ENCODE peak calls at places on chromosomes 5 and 9, in six cellular contexts. One of them, this sample, is unnamed.

GRCh38 chr9:34997375-34997774 is 7.8 kb downstream of the DNAJB5 start:
- DNase-seq in A549: no peak
- DNase-seq in heart left ventricle: no peak
- DNase-seq in left ventricle myocardium inferior: no peak
- DNase-seq in effector memory CD4-positive, alpha-beta T cell: no peak
- DNase-seq in hepatocyte: no peak
- DNase-seq in this sample: no peak

GRCh38 chr5:83917261-83917908 is 196.7 kb upstream of the HAPLN1 start:
- DNase-seq in A549: no peak
- DNase-seq in heart left ventricle: no peak
- DNase-seq in left ventricle myocardium inferior: no peak
- DNase-seq in effector memory CD4-positive, alpha-beta T cell: no peak
- DNase-seq in hepatocyte: peak; percentile 13
- DNase-seq in this sample: no peak

GRCh38 chr5:74543162-74543995 is 97.1 kb downstream of the ENC1 start:
- DNase-seq in A549: peak; percentile 82
- DNase-seq in heart left ventricle: no peak
- DNase-seq in left ventricle myocardium inferior: no peak
- DNase-seq in effector memory CD4-positive, alpha-beta T cell: no peak
- DNase-seq in hepatocyte: peak; percentile 67
- DNase-seq in this sample: no peak

GRCh38 chr5:159975462-159976019 is 33.4 kb upstream of the TTC1 start:
- DNase-seq in A549: peak; percentile 52
- DNase-seq in heart left ventricle: peak; percentile 32
- DNase-seq in left ventricle myocardium inferior: no peak
- DNase-seq in effector memory CD4-positive, alpha-beta T cell: no peak
- DNase-seq in hepatocyte: peak; percentile 19
- DNase-seq in this sample: no peak

GRCh38 chr9:131237931-131238401 is 38.3 kb downstream of the FAM78A start:
- DNase-seq in A549: no peak
- DNase-seq in heart left ventricle: peak; percentile 76
- DNase-seq in left ventricle myocardium inferior: peak; percentile 72
- DNase-seq in effector memory CD4-positive, alpha-beta T cell: peak; percentile 61
- DNase-seq in hepatocyte: peak; percentile 71
- DNase-seq in this sample: no peak

GRCh38 chr5:119059740-119060255 is 11.1 kb upstream of the DMXL1 start:
- DNase-seq in A549: no peak
- DNase-seq in heart left ventricle: no peak
- DNase-seq in left ventricle myocardium inferior: no peak
- DNase-seq in effector memory CD4-positive, alpha-beta T cell: no peak
- DNase-seq in hepatocyte: no peak
- DNase-seq in this sample: no peak

GRCh38 chr5:119402555-119402954 is 46.7 kb downstream of the TNFAIP8 start:
- DNase-seq in A549: no peak
- DNase-seq in heart left ventricle: no peak
- DNase-seq in left ventricle myocardium inferior: no peak
- DNase-seq in effector memory CD4-positive, alpha-beta T cell: no peak
- DNase-seq in hepatocyte: no peak
- DNase-seq in this sample: no peak

GRCh38 chr9:121059998-121060636 is 10.0 kb upstream of the C5 start:
- DNase-seq in A549: peak; percentile 81
- DNase-seq in heart left ventricle: no peak
- DNase-seq in left ventricle myocardium inferior: no peak
- DNase-seq in effector memory CD4-positive, alpha-beta T cell: no peak
- DNase-seq in hepatocyte: peak; percentile 87
- DNase-seq in this sample: peak; percentile 3

GRCh38 chr9:112881366-112881765 is 9.3 kb downstream of the SLC46A2 start:
- DNase-seq in A549: no peak
- DNase-seq in heart left ventricle: no peak
- DNase-seq in left ventricle myocardium inferior: no peak
- DNase-seq in effector memory CD4-positive, alpha-beta T cell: no peak
- DNase-seq in hepatocyte: no peak
- DNase-seq in this sample: no peak

GRCh38 chr5:138544171-138545134 is 1.4 kb upstream of the ETF1 start:
- DNase-seq in A549: no peak
- DNase-seq in heart left ventricle: no peak
- DNase-seq in left ventricle myocardium inferior: no peak
- DNase-seq in effector memory CD4-positive, alpha-beta T cell: no peak
- DNase-seq in hepatocyte: peak; percentile 23
- DNase-seq in this sample: no peak

GRCh38 chr9:75152416-75152815 is 64.1 kb downstream of the OSTF1 start:
- DNase-seq in A549: no peak
- DNase-seq in heart left ventricle: no peak
- DNase-seq in left ventricle myocardium inferior: no peak
- DNase-seq in effector memory CD4-positive, alpha-beta T cell: peak; percentile 40
- DNase-seq in hepatocyte: no peak
- DNase-seq in this sample: no peak

GRCh38 chr9:129336601-129337286 is 158.7 kb upstream of the IER5L start:
- DNase-seq in A549: no peak
- DNase-seq in heart left ventricle: peak; percentile 56
- DNase-seq in left ventricle myocardium inferior: no peak
- DNase-seq in effector memory CD4-positive, alpha-beta T cell: no peak
- DNase-seq in hepatocyte: peak; percentile 81
- DNase-seq in this sample: no peak

GRCh38 chr5:73142035-73142434 is 21.7 kb downstream of the TMEM171 start:
- DNase-seq in A549: no peak
- DNase-seq in heart left ventricle: no peak
- DNase-seq in left ventricle myocardium inferior: no peak
- DNase-seq in effector memory CD4-positive, alpha-beta T cell: no peak
- DNase-seq in hepatocyte: no peak
- DNase-seq in this sample: no peak

GRCh38 chr9:114278881-114279570 is 43.9 kb upstream of the ORM1 start:
- DNase-seq in A549: peak; percentile 85
- DNase-seq in heart left ventricle: peak; percentile 8
- DNase-seq in left ventricle myocardium inferior: peak; percentile 16
- DNase-seq in effector memory CD4-positive, alpha-beta T cell: no peak
- DNase-seq in hepatocyte: no peak
- DNase-seq in this sample: no peak

GRCh38 chr5:6632324-6632930 is 417 bp downstream of the NSUN2 start:
- DNase-seq in A549: no peak
- DNase-seq in heart left ventricle: no peak
- DNase-seq in left ventricle myocardium inferior: no peak
- DNase-seq in effector memory CD4-positive, alpha-beta T cell: no peak
- DNase-seq in hepatocyte: no peak
- DNase-seq in this sample: no peak

GRCh38 chr9:107214915-107215314 is 68.2 kb upstream of the RAD23B start:
- DNase-seq in A549: no peak
- DNase-seq in heart left ventricle: no peak
- DNase-seq in left ventricle myocardium inferior: no peak
- DNase-seq in effector memory CD4-positive, alpha-beta T cell: no peak
- DNase-seq in hepatocyte: no peak
- DNase-seq in this sample: no peak

GRCh38 chr9:137650259-137650658 is 31.5 kb downstream of the EHMT1 start:
- DNase-seq in A549: no peak
- DNase-seq in heart left ventricle: no peak
- DNase-seq in left ventricle myocardium inferior: no peak
- DNase-seq in effector memory CD4-positive, alpha-beta T cell: no peak
- DNase-seq in hepatocyte: no peak
- DNase-seq in this sample: no peak

GRCh38 chr9:20823051-20823450 is 139.0 kb downstream of the FOCAD start:
- DNase-seq in A549: no peak
- DNase-seq in heart left ventricle: no peak
- DNase-seq in left ventricle myocardium inferior: no peak
- DNase-seq in effector memory CD4-positive, alpha-beta T cell: no peak
- DNase-seq in hepatocyte: no peak
- DNase-seq in this sample: no peak

GRCh38 chr5:172868924-172869565 is 35.0 kb downstream of the ERGIC1 start:
- DNase-seq in A549: peak; percentile 93
- DNase-seq in heart left ventricle: peak; percentile 82
- DNase-seq in left ventricle myocardium inferior: peak; percentile 81
- DNase-seq in effector memory CD4-positive, alpha-beta T cell: no peak
- DNase-seq in hepatocyte: no peak
- DNase-seq in this sample: peak; percentile 83

GRCh38 chr9:87596862-87597261 is 99.2 kb downstream of the DAPK1 start:
- DNase-seq in A549: no peak
- DNase-seq in heart left ventricle: peak; percentile 27
- DNase-seq in left ventricle myocardium inferior: peak; percentile 42
- DNase-seq in effector memory CD4-positive, alpha-beta T cell: no peak
- DNase-seq in hepatocyte: no peak
- DNase-seq in this sample: no peak
- H3K27ac ChIP-seq in A549: no peak overlapping the region
- H3K27ac ChIP-seq in heart left ventricle: no peak overlapping the region
- H3K27ac ChIP-seq in left ventricle myocardium inferior: no peak overlapping the region
- H3K27ac ChIP-seq in effector memory CD4-positive, alpha-beta T cell: no peak overlapping the region
- H3K27ac ChIP-seq in hepatocyte: peak overlapping the region; percentile 59
- H3K27ac ChIP-seq in this sample: no peak overlapping the region

GRCh38 chr9:91963711-91964240 is 13.7 kb upstream of the ROR2 start:
- DNase-seq in A549: no peak
- DNase-seq in heart left ventricle: no peak
- DNase-seq in left ventricle myocardium inferior: no peak
- DNase-seq in effector memory CD4-positive, alpha-beta T cell: no peak
- DNase-seq in hepatocyte: no peak
- DNase-seq in this sample: no peak
- H3K27ac ChIP-seq in A549: no peak overlapping the region
- H3K27ac ChIP-seq in heart left ventricle: no peak overlapping the region
- H3K27ac ChIP-seq in left ventricle myocardium inferior: no peak overlapping the region
- H3K27ac ChIP-seq in effector memory CD4-positive, alpha-beta T cell: no peak overlapping the region
- H3K27ac ChIP-seq in hepatocyte: no peak overlapping the region
- H3K27ac ChIP-seq in this sample: no peak overlapping the region

GRCh38 chr9:72365525-72366256 is 683 bp upstream of the ZFAND5 start:
- DNase-seq in A549: peak; percentile 89
- DNase-seq in heart left ventricle: peak; percentile 82
- DNase-seq in left ventricle myocardium inferior: peak; percentile 87
- DNase-seq in effector memory CD4-positive, alpha-beta T cell: peak; percentile 40
- DNase-seq in hepatocyte: peak; percentile 92
- DNase-seq in this sample: peak; percentile 69

GRCh38 chr9:72363226-72363625 is 1.8 kb downstream of the ZFAND5 start:
- DNase-seq in A549: peak; percentile 39
- DNase-seq in heart left ventricle: no peak
- DNase-seq in left ventricle myocardium inferior: no peak
- DNase-seq in effector memory CD4-positive, alpha-beta T cell: no peak
- DNase-seq in hepatocyte: no peak
- DNase-seq in this sample: no peak

GRCh38 chr9:72364679-72365524 is at the start of gene ZFAND5:
- DNase-seq in A549: peak; percentile 98
- DNase-seq in heart left ventricle: peak; percentile 99
- DNase-seq in left ventricle myocardium inferior: peak; percentile 99
- DNase-seq in effector memory CD4-positive, alpha-beta T cell: peak; percentile 93
- DNase-seq in hepatocyte: peak; percentile 100
- DNase-seq in this sample: peak; percentile 96

GRCh38 chr9:72362680-72363139 is 2.3 kb downstream of the ZFAND5 start:
- DNase-seq in A549: peak; percentile 84
- DNase-seq in heart left ventricle: peak; percentile 72
- DNase-seq in left ventricle myocardium inferior: peak; percentile 54
- DNase-seq in effector memory CD4-positive, alpha-beta T cell: no peak
- DNase-seq in hepatocyte: peak; percentile 83
- DNase-seq in this sample: peak; percentile 50

DNA sequence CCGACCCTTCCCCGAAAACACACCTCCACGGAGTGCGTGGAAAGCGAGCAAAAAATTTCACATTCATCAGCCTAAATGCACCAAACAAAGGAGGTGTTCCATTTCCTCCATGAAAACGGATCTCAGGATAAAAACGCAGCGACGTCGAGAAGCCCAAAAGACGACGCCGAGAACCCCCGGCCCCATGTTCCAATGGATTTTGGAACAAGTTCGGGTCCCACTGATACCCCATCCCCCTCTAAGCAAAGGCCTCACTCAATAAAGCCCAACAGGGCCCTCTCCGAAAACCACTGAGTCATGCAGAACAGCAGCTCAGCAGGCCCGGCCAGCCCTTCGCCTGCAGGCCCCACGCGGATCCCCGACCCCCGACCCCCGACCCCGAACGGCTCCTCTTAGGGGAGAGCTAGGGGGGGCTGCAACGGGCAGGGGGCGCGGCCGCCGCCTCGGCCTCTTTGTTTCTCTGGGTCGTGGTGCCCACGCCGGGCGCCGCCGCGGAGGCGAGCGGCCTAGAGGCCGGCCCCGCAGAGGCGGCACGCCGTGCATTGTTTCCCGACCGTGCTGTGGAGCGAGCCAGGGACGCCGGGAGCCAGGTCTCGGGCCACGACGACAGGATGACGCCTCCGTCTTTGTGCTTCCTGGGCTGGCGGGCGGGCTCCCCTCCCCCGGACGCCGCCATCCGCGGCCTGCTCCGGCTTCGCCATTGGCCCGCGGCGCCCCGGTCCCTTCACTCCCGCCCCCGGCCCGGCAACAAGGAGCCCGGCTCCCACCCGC is 915 bp downstream of the ZFAND5 start:
- DNase-seq in A549: peak; percentile 57
- DNase-seq in heart left ventricle: peak; percentile 86
- DNase-seq in left ventricle myocardium inferior: peak; percentile 81
- DNase-seq in effector memory CD4-positive, alpha-beta T cell: peak; percentile 55
- DNase-seq in hepatocyte: peak; percentile 64
- DNase-seq in this sample: peak; percentile 76
- H3K27ac ChIP-seq in A549: peak overlapping the region; percentile 99
- H3K27ac ChIP-seq in heart left ventricle: peak overlapping the region; percentile 100
- H3K27ac ChIP-seq in left ventricle myocardium inferior: peak overlapping the region; percentile 100
- H3K27ac ChIP-seq in effector memory CD4-positive, alpha-beta T cell: peak overlapping the region; percentile 98
- H3K27ac ChIP-seq in hepatocyte: peak overlapping the region; percentile 100
- H3K27ac ChIP-seq in this sample: peak overlapping the region; percentile 99

GRCh38 chr9:136565075-136565721 is 19.4 kb upstream of the NOTCH1 start:
- DNase-seq in A549: no peak
- DNase-seq in heart left ventricle: peak; percentile 83
- DNase-seq in left ventricle myocardium inferior: peak; percentile 79
- DNase-seq in effector memory CD4-positive, alpha-beta T cell: no peak
- DNase-seq in hepatocyte: no peak
- DNase-seq in this sample: peak; percentile 30
- H3K27ac ChIP-seq in A549: no peak overlapping the region
- H3K27ac ChIP-seq in heart left ventricle: peak overlapping the region; percentile 83
- H3K27ac ChIP-seq in left ventricle myocardium inferior: peak overlapping the region; percentile 92
- H3K27ac ChIP-seq in effector memory CD4-positive, alpha-beta T cell: no peak overlapping the region
- H3K27ac ChIP-seq in hepatocyte: peak overlapping the region; percentile 65
- H3K27ac ChIP-seq in this sample: peak overlapping the region; percentile 27

GRCh38 chr5:9358961-9359686 is 186.8 kb downstream of the SEMA5A start:
- DNase-seq in A549: no peak
- DNase-seq in heart left ventricle: no peak
- DNase-seq in left ventricle myocardium inferior: no peak
- DNase-seq in effector memory CD4-positive, alpha-beta T cell: no peak
- DNase-seq in hepatocyte: no peak
- DNase-seq in this sample: no peak
- H3K27ac ChIP-seq in A549: no peak overlapping the region
- H3K27ac ChIP-seq in heart left ventricle: no peak overlapping the region
- H3K27ac ChIP-seq in left ventricle myocardium inferior: no peak overlapping the region
- H3K27ac ChIP-seq in effector memory CD4-positive, alpha-beta T cell: no peak overlapping the region
- H3K27ac ChIP-seq in hepatocyte: no peak overlapping the region
- H3K27ac ChIP-seq in this sample: no peak overlapping the region

DNA sequence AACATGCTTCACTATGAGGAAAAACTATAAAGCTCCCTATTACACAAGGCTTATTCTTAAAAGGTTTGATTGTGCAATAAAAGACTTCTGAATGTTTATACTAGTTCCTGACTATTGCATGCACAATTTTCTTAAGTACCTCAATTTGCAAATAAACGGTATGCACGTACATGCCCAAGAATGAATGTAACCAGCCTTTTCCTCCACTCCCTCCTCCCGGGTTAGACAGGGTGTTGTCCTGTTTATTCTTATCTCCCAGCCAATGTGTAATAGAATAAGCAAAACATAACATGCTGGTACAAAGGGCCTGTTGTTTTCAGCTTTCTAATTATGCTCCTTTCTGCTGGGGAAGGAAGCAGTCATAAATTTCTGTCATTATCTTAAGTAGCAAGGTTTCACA is 79.1 kb downstream of the AOPEP start:
- DNase-seq in A549: peak; percentile 99
- DNase-seq in heart left ventricle: no peak
- DNase-seq in left ventricle myocardium inferior: no peak
- DNase-seq in effector memory CD4-positive, alpha-beta T cell: no peak
- DNase-seq in hepatocyte: peak; percentile 66
- DNase-seq in this sample: no peak
- H3K27ac ChIP-seq in A549: peak overlapping the region; percentile 92
- H3K27ac ChIP-seq in heart left ventricle: peak overlapping the region; percentile 57
- H3K27ac ChIP-seq in left ventricle myocardium inferior: peak overlapping the region; percentile 58
- H3K27ac ChIP-seq in effector memory CD4-positive, alpha-beta T cell: no peak overlapping the region
- H3K27ac ChIP-seq in hepatocyte: peak overlapping the region; percentile 85
- H3K27ac ChIP-seq in this sample: peak overlapping the region; percentile 68

GRCh38 chr9:124594673-124595072 is 87.5 kb upstream of the NR5A1 start:
- DNase-seq in A549: no peak
- DNase-seq in heart left ventricle: no peak
- DNase-seq in left ventricle myocardium inferior: no peak
- DNase-seq in effector memory CD4-positive, alpha-beta T cell: no peak
- DNase-seq in hepatocyte: no peak
- DNase-seq in this sample: no peak
- H3K27ac ChIP-seq in A549: no peak overlapping the region
- H3K27ac ChIP-seq in heart left ventricle: no peak overlapping the region
- H3K27ac ChIP-seq in left ventricle myocardium inferior: no peak overlapping the region
- H3K27ac ChIP-seq in effector memory CD4-positive, alpha-beta T cell: no peak overlapping the region
- H3K27ac ChIP-seq in hepatocyte: peak overlapping the region; percentile 43
- H3K27ac ChIP-seq in this sample: no peak overlapping the region